ENCODE peak calls at places on chromosomes 13 and 19, in eight cellular contexts. K is kidney epithelial cell; I is WTC11; S is NCI-H1930; B is stimulated activated CD8-positive, alpha-beta memory T cell treated with anti-CD3 and anti-CD28 coated beads, Interleukin-12 subunit alpha, Interleukin-12 subunit beta, amount 100 ng/mL, for 1 hour; Q is activated naive CD4-positive, alpha-beta T cell treated with Interleukin-2 at 50 U/mL for 16 hours; R is AG09319; E is stimulated activated CD4-positive, alpha-beta T cell treated with anti-CD3 and anti-CD28 coated beads, Interleukin-12 subunit alpha, Interleukin-12 subunit beta, amount 100 ng/mL, for 48 hours. Z is an unnamed sample.

GRCh38 chr19:6287269-6287885 is 7.6 kb upstream of the MLLT1 start:
- DNase-seq in K (no peak), I (no peak), S (no peak), B (no peak), Q (no peak), R (no peak), E (no peak), Z (no peak)

GRCh38 chr19:48186541-48186991 is 16.1 kb downstream of the ZSWIM9 start:
- DNase-seq in K (no peak), I (no peak), S (no peak), B (no peak), Q (no peak), R (no peak), E (no peak), Z (no peak)

GRCh38 chr19:16969127-16969526 is 57.5 kb downstream of the CPAMD8 start:
- DNase-seq in K (no peak), I (no peak), S (no peak), B (no peak), Q (no peak), R (no peak), E (no peak), Z (peak)

GRCh38 chr19:42239544-42240220 is 2.7 kb downstream of the GSK3A start:
- DNase-seq in K (no peak), I (no peak), S (no peak), B (no peak), Q (no peak), R (no peak), E (no peak), Z (no peak)

GRCh38 chr13:98978280-98978679 is 416 bp upstream of the DOCK9 start:
- DNase-seq in K (peak), I (no peak), S (no peak), B (no peak), Q (no peak), R (no peak), E (no peak), Z (no peak)

GRCh38 chr13:51539887-51540286 is 44.4 kb upstream of the WDFY2 start:
- DNase-seq in K (no peak), I (no peak), S (no peak), B (no peak), Q (no peak), R (peak), E (no peak), Z (no peak)

GRCh38 chr13:44815507-44816074 is 173.7 kb downstream of the NUFIP1 start:
- DNase-seq in K (peak), I (no peak), S (no peak), B (no peak), Q (peak), R (peak), E (peak), Z (no peak)

GRCh38 chr13:44465318-44465717 is 91.7 kb downstream of the SERP2 start:
- DNase-seq in K (peak), I (no peak), S (no peak), B (no peak), Q (no peak), R (no peak), E (no peak), Z (no peak)

GRCh38 chr13:113630804-113631203 is 27.2 kb downstream of the ATP4B start:
- DNase-seq in K (no peak), I (no peak), S (no peak), B (no peak), Q (no peak), R (no peak), E (no peak), Z (no peak)

GRCh38 chr19:33300016-33300981 is 2.0 kb downstream of the CEBPA start:
- DNase-seq in K (no peak), I (no peak), S (no peak), B (no peak), Q (no peak), R (no peak), E (no peak), Z (peak)

GRCh38 chr19:42154471-42155323 is 22.5 kb upstream of the POU2F2 start:
- DNase-seq in K (no peak), I (no peak), S (no peak), B (no peak), Q (no peak), R (no peak), E (no peak), Z (peak)

GRCh38 chr13:94389544-94390351 is 89.7 kb downstream of the DCT start:
- DNase-seq in K (no peak), I (no peak), S (no peak), B (no peak), Q (no peak), R (no peak), E (no peak), Z (no peak)

GRCh38 chr13:26219726-26220125 is 2.4 kb downstream of the RNF6 start:
- DNase-seq in K (no peak), I (no peak), S (no peak), B (no peak), Q (no peak), R (no peak), E (no peak), Z (no peak)

GRCh38 chr19:46704379-46705076 is 12.4 kb downstream of the PRKD2 start:
- DNase-seq in K (no peak), I (peak), S (peak), B (peak), Q (peak), R (no peak), E (peak), Z (peak)

GRCh38 chr19:28296506-28296905 is 916.4 kb downstream of the UQCRFS1 start:
- DNase-seq in K (no peak), I (no peak), S (no peak), B (no peak), Q (no peak), R (no peak), E (no peak), Z (no peak)

GRCh38 chr13:75308222-75308621 is 173.7 kb downstream of the TBC1D4 start:
- DNase-seq in K (no peak), I (no peak), S (no peak), B (no peak), Q (peak), R (no peak), E (peak), Z (no peak)

GRCh38 chr13:80379245-80379644 is 38.3 kb upstream of the SPRY2 start:
- DNase-seq in K (peak), I (no peak), S (no peak), B (no peak), Q (no peak), R (no peak), E (no peak), Z (no peak)

GRCh38 chr19:6611441-6611852 is 20.5 kb upstream of the CD70 start:
- DNase-seq in K (no peak), I (no peak), S (no peak), B (no peak), Q (no peak), R (no peak), E (no peak), Z (no peak)

GRCh38 chr19:36093146-36093662 is 17.7 kb upstream of the OVOL3 start:
- DNase-seq in K (no peak), I (no peak), S (no peak), B (no peak), Q (no peak), R (no peak), E (no peak), Z (no peak)